ENCODE peak calls at places on chromosome X, in nine cellular contexts. S is ascending aorta, K is RWPE2, M is iPS-NIHi11, R is GM04504, Z is A172, O is AML-193, H is dermis blood vessel endothelial cell, P is globus pallidus. I is an unnamed sample.

GRCh38 chrX:54711735-54712134 is 86.3 kb downstream of the ITIH6 start:
- DNase-seq in P (no peak), M (no peak), H (no peak), R (no peak), Z (no peak), S (no peak), O (no peak), K (no peak), I (no peak)

GRCh38 chrX:122626871-122627270 is 557.2 kb upstream of the GRIA3 start:
- DNase-seq in S (no peak), R (no peak), O (no peak), H (no peak), Z (no peak), P (no peak), M (no peak), K (no peak), I (no peak)

GRCh38 chrX:73851014-73852009 is 288.3 kb downstream of the CHIC1 start:
- DNase-seq in Z (no peak), K (no peak), H (no peak), M (no peak), S (peak), O (peak), P (no peak), R (peak), I (no peak)

GRCh38 chrX:82757614-82758013 is 750.5 kb upstream of the POU3F4 start:
- DNase-seq in Z (no peak), O (no peak), K (no peak), H (peak), P (no peak), S (no peak), R (no peak), M (no peak), I (no peak)

GRCh38 chrX:153646620-153647373 is at the start of gene DUSP9:
- DNase-seq in S (peak), O (no peak), M (peak), K (peak), Z (no peak), P (no peak), H (peak), R (no peak), I (no peak)

GRCh38 chrX:55135171-55135570 is 46.4 kb downstream of the PAGE2 start:
- DNase-seq in M (peak), O (peak), K (no peak), P (peak), R (peak), Z (peak), S (no peak), H (peak), I (no peak)

GRCh38 chrX:119667111-119667928 is 25.6 kb downstream of the SEPTIN6 start:
- DNase-seq in K (no peak), O (no peak), R (no peak), S (no peak), M (peak), H (no peak), P (no peak), Z (no peak), I (no peak)

GRCh38 chrX:132217203-132218073 is 1.8 kb downstream of the RAP2C start:
- DNase-seq in H (peak), P (peak), O (peak), S (peak), M (peak), K (peak), R (no peak), Z (peak), I (peak)

GRCh38 chrX:107678957-107679740 is 50.8 kb downstream of the PRPS1 start:
- DNase-seq in K (peak), O (no peak), H (peak), Z (peak), P (no peak), S (peak), R (peak), M (no peak), I (peak)

GRCh38 chrX:153386097-153386496 is 15.1 kb downstream of the PNMA6E start:
- DNase-seq in M (no peak), H (no peak), Z (no peak), K (no peak), P (no peak), O (no peak), S (no peak), R (no peak), I (no peak)

GRCh38 chrX:108439434-108439883 is at the start of gene COL4A5:
- DNase-seq in P (peak), O (no peak), R (peak), H (peak), S (peak), M (peak), Z (peak), K (peak), I (no peak)

I was measured in SIG-M5.